ENCODE peak calls at places on chromosomes 2 and 18, in nine cellular contexts. M is CD8-positive, alpha-beta memory T cell; U is heart left ventricle; P is HCT116; J is gastrocnemius medialis; N is body of pancreas; V is neuronal stem cell; D is tibial artery; X is PC-9. C is an unnamed sample. For H3K27me3, the result is how much of the 10 kb centered on the place peaks cover.

GRCh38 chr18:63336366-63337099 is 17.0 kb upstream of the BCL2 start:
- DNase-seq in M (no peak), U (no peak), P (peak), J (no peak), N (no peak), V (no peak), D (no peak), X (peak), C (peak)

GRCh38 chr2:75177427-75177826 is 21.9 kb downstream of the TACR1 start:
- DNase-seq in M (no peak), U (no peak), P (no peak), J (no peak), N (no peak), V (no peak), D (no peak), X (no peak), C (no peak)

GRCh38 chr2:70785137-70785911 is 5.1 kb downstream of the FIGLA start:
- DNase-seq in M (no peak), U (no peak), P (peak), J (no peak), N (peak), V (peak), D (no peak), X (peak), C (no peak)

GRCh38 chr18:76838182-76838581 is 15.8 kb downstream of the ZNF236 start:
- DNase-seq in M (no peak), U (no peak), P (no peak), J (no peak), N (no peak), V (no peak), D (no peak), X (no peak), C (no peak)

GRCh38 chr2:236173734-236174607 is 5.8 kb upstream of the GBX2 start:
- DNase-seq in M (no peak), U (no peak), P (no peak), J (no peak), N (no peak), V (no peak), D (no peak), X (no peak), C (no peak)

GRCh38 chr2:236824836-236825235 is 255.2 kb downstream of the ACKR3 start:
- DNase-seq in M (no peak), U (no peak), P (no peak), J (peak), N (peak), V (no peak), D (no peak), X (peak), C (no peak)

GRCh38 chr2:237122214-237122666 is 36.6 kb downstream of the COPS8 start:
- DNase-seq in M (no peak), U (peak), P (peak), J (peak), N (peak), V (no peak), D (peak), X (peak), C (peak)

GRCh38 chr2:54613794-54614257 is 109.6 kb upstream of the EML6 start:
- DNase-seq in M (no peak), U (no peak), P (no peak), J (no peak), N (peak), V (no peak), D (no peak), X (no peak), C (no peak)

GRCh38 chr2:163859951-163860350 is 124.1 kb upstream of the FIGN start:
- DNase-seq in M (no peak), U (no peak), P (no peak), J (no peak), N (no peak), V (no peak), D (no peak), X (no peak), C (no peak)

GRCh38 chr2:237097911-237098702 is 12.4 kb downstream of the COPS8 start:
- DNase-seq in M (no peak), U (no peak), P (no peak), J (peak), N (no peak), V (no peak), D (no peak), X (no peak), C (no peak)

GRCh38 chr2:230335461-230335863 is 8.5 kb downstream of the SP140L start:
- DNase-seq in M (no peak), U (no peak), P (no peak), J (no peak), N (no peak), V (no peak), D (no peak), X (no peak), C (no peak)

GRCh38 chr2:58055027-58055786 is 8.6 kb downstream of the VRK2 start:
- DNase-seq in M (no peak), U (no peak), P (no peak), J (no peak), N (peak), V (no peak), D (no peak), X (no peak), C (no peak)

GRCh38 chr2:98543214-98543613 is 65.1 kb downstream of the COA5 start:
- DNase-seq in M (no peak), U (no peak), P (no peak), J (no peak), N (no peak), V (no peak), D (peak), X (no peak), C (no peak)

GRCh38 chr2:223055140-223055539 is 3.1 kb downstream of the KCNE4 start:
- DNase-seq in M (no peak), U (no peak), P (no peak), J (no peak), N (no peak), V (no peak), D (no peak), X (no peak), C (no peak)

GRCh38 chr2:209566250-209566649 is 142.4 kb downstream of the MAP2 start:
- DNase-seq in M (no peak), U (no peak), P (no peak), J (no peak), N (no peak), V (no peak), D (no peak), X (peak), C (no peak)

GRCh38 chr2:10042301-10043161 is 819 bp upstream of the KLF11 start:
- DNase-seq in M (peak), U (peak), P (no peak), J (peak), N (peak), V (no peak), D (peak), X (peak), C (no peak)

GRCh38 chr2:29544031-29544430 is 377.4 kb downstream of the ALK start:
- DNase-seq in M (no peak), U (no peak), P (no peak), J (no peak), N (no peak), V (no peak), D (no peak), X (no peak), C (no peak)

GRCh38 chr2:29544917-29545316 is 376.5 kb downstream of the ALK start:
- DNase-seq in M (no peak), U (no peak), P (no peak), J (no peak), N (no peak), V (no peak), D (no peak), X (no peak), C (no peak)

DNA sequence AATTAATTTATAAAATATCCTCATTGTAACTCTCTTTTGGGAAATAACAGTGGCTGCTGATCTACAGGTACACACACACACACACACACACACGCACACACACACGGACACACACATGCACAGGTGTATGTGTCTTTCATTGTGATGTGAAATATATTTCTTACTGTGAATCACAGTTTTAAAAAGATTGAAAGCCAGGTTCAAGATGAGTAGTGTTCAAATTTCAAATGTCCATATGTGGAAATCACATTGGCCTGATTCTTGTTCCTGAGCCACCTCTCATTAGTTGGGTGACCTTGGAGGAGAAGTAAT is 372.4 kb downstream of the ALK start:
- DNase-seq in M (no peak), U (no peak), P (no peak), J (no peak), N (no peak), V (no peak), D (no peak), X (no peak), C (no peak)
- H3K27me3 ChIP-seq in M (under half), U (under half), P (half or more), J (under half), N (under half), V (under half), D (under half), X (under half), C (under half)

GRCh38 chr18:46387426-46388131 is 269.4 kb downstream of the LOXHD1 start:
- DNase-seq in M (no peak), U (no peak), P (no peak), J (peak), N (no peak), V (no peak), D (no peak), X (no peak), C (no peak)
- H3K27ac ChIP-seq in M (no peak), U (no peak), P (no peak), J (peak), N (no peak), V (no peak), D (peak), X (no peak), C (no peak)

GRCh38 chr2:31141513-31141912 is 3.3 kb upstream of the GALNT14 start:
- DNase-seq in M (no peak), U (no peak), P (no peak), J (no peak), N (no peak), V (no peak), D (no peak), X (no peak), C (no peak)

GRCh38 chr2:31137211-31138036 is 816 bp downstream of the GALNT14 start:
- DNase-seq in M (no peak), U (no peak), P (no peak), J (no peak), N (peak), V (peak), D (no peak), X (peak), C (no peak)

GRCh38 chr2:31138037-31138962 is at the start of gene GALNT14:
- DNase-seq in M (no peak), U (peak), P (no peak), J (peak), N (peak), V (peak), D (peak), X (peak), C (no peak)

GRCh38 chr2:31142106-31142505 is 3.9 kb upstream of the GALNT14 start:
- DNase-seq in M (no peak), U (no peak), P (no peak), J (no peak), N (no peak), V (no peak), D (no peak), X (no peak), C (no peak)

DNA sequence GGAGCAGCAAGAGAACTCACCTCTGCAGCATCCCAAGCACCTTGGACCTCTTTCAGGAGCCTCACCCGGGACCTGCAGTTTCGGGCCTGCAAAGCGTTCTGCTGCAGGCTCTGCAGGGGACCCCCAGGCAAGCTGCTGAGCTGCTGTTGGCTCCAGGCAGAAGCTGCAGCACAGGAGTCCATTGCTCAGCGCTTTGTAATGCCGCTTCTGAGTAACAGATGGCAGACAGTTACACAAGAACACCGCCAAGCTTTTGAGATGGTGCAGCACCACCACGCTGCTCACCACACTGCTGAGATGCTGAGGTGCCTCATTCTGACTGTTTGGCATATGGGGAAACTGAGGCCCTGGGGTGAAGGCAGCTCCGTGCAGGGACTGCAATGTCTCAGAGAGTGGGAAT is 1.9 kb upstream of the GALNT14 start:
- DNase-seq in M (no peak), U (no peak), P (no peak), J (no peak), N (no peak), V (no peak), D (no peak), X (no peak), C (no peak)
- H3K27me3 ChIP-seq in M (under half), U (under half), P (under half), J (under half), N (under half), V (under half), D (under half), X (under half), C (half or more)

DNA sequence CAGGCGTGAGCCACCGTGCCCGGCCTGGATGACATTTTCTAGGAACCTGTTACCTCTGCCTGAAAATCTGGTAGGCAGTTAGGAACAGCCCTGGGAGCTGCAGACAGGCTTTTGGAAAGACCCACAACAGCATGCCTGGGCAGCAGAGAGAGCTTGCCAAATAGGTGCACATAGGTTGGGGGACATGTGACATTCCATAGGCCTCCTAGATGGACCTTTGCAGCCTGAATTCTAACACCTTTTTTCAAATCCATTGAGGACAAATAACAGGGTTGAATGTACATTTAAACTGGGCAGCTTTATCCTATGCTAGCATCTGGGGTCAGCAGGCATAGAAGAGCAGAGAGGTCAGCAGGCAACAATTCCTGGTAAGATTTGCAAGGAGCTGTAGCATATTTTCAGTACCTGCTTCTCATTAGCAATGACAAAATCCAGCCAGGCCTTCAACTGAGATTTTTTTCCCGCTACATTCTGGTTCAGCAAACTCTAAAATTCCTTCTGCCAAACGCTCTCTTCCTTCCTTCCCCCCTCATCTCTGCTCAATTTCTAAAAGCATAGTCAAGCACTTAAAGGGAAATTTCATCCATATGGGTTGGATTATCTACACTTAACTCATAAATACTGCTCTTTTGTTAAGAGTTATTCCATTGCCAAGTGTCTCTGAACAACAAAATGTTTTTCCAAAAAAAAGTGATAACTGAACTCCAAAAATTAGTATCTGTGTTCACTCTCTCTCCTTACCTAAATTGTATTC is 75.2 kb downstream of the SOWAHC start:
- DNase-seq in M (no peak), U (no peak), P (no peak), J (no peak), N (no peak), V (no peak), D (no peak), X (no peak), C (no peak)
- H3K27ac ChIP-seq in M (no peak), U (no peak), P (no peak), J (no peak), N (peak), V (no peak), D (peak), X (no peak), C (no peak)

C was measured in AG04450.